ENCODE peak calls at places on chromosomes 4 and X, in four cellular contexts. V is tibial nerve, F is BJ, B is tibial artery. L is an unnamed sample.

GRCh38 chr4:145609494-145610427 is 9.4 kb upstream of the MMAA start:
- DNase-seq in V (peak; percentile 60), F (no peak), B (peak; percentile 64), L (no peak)

GRCh38 chrX:30795981-30796958 is 92.8 kb downstream of the TAB3 start:
- DNase-seq in V (no peak), F (no peak), B (no peak), L (no peak)

GRCh38 chr4:57374866-57375595 is 264.8 kb upstream of the IGFBP7 start:
- DNase-seq in V (no peak), F (no peak), B (no peak), L (no peak)

GRCh38 chr4:58061967-58062366 is 951.8 kb upstream of the IGFBP7 start:
- DNase-seq in V (no peak), F (no peak), B (no peak), L (no peak)

GRCh38 chr4:25345880-25346279 is 31.2 kb upstream of the ANAPC4 start:
- DNase-seq in V (no peak), F (no peak), B (no peak), L (no peak)

GRCh38 chrX:7603387-7603786 is 239.6 kb upstream of the VCX start:
- DNase-seq in V (no peak), F (no peak), B (no peak), L (no peak)

GRCh38 chrX:120213438-120214265 is 37.0 kb upstream of the ZBTB33 start:
- DNase-seq in V (no peak), F (peak; percentile 0), B (peak; percentile 21), L (no peak)

GRCh38 chrX:38220936-38221386 is 290 bp upstream of the SRPX start:
- DNase-seq in V (no peak), F (no peak), B (no peak), L (no peak)

GRCh38 chrX:139178980-139179379 is 351.6 kb upstream of the F9 start:
- DNase-seq in V (no peak), F (no peak), B (no peak), L (no peak)

GRCh38 chrX:136204571-136204970 is 46.6 kb downstream of the MAP7D3 start:
- DNase-seq in V (no peak), F (peak; percentile 51), B (no peak), L (no peak)

GRCh38 chrX:73562458-73562857 is 539 bp upstream of the CHIC1 start:
- DNase-seq in V (no peak), F (no peak), B (no peak), L (no peak)

GRCh38 chr4:39353478-39354177 is 12.5 kb downstream of the RFC1 start:
- DNase-seq in V (no peak), F (peak; percentile 11), B (no peak), L (no peak)

GRCh38 chrX:114071412-114071811 is 512.5 kb upstream of the HTR2C start:
- DNase-seq in V (no peak), F (no peak), B (no peak), L (no peak)

GRCh38 chr4:44914223-44914622 is 187.9 kb upstream of the GNPDA2 start:
- DNase-seq in V (no peak), F (no peak), B (no peak), L (no peak)

GRCh38 chr4:106409901-106410889 is 41.6 kb upstream of the GIMD1 start:
- DNase-seq in V (no peak), F (no peak), B (no peak), L (no peak)

GRCh38 chr4:56743550-56743949 is 62.5 kb upstream of the HOPX start:
- DNase-seq in V (no peak), F (no peak), B (no peak), L (no peak)

GRCh38 chr4:41178372-41179085 is 35.8 kb downstream of the APBB2 start:
- DNase-seq in V (no peak), F (no peak), B (no peak), L (no peak)

GRCh38 chr4:181006509-181007290 is 1236.5 kb upstream of the TENM3 start:
- DNase-seq in V (no peak), F (no peak), B (no peak), L (no peak)

GRCh38 chr4:26362745-26363439 is 42.1 kb downstream of the RBPJ start:
- DNase-seq in V (no peak), F (no peak), B (no peak), L (no peak)

GRCh38 chrX:42624524-42624923 is 153.4 kb downstream of the PPP1R2C start:
- DNase-seq in V (no peak), F (no peak), B (no peak), L (no peak)

GRCh38 chr4:168784786-168785461 is 225.1 kb downstream of the CBR4 start:
- DNase-seq in V (no peak), F (no peak), B (no peak), L (no peak)

GRCh38 chr4:38856046-38856445 is 571 bp downstream of the TLR6 start:
- DNase-seq in V (no peak), F (no peak), B (no peak), L (no peak)

DNA sequence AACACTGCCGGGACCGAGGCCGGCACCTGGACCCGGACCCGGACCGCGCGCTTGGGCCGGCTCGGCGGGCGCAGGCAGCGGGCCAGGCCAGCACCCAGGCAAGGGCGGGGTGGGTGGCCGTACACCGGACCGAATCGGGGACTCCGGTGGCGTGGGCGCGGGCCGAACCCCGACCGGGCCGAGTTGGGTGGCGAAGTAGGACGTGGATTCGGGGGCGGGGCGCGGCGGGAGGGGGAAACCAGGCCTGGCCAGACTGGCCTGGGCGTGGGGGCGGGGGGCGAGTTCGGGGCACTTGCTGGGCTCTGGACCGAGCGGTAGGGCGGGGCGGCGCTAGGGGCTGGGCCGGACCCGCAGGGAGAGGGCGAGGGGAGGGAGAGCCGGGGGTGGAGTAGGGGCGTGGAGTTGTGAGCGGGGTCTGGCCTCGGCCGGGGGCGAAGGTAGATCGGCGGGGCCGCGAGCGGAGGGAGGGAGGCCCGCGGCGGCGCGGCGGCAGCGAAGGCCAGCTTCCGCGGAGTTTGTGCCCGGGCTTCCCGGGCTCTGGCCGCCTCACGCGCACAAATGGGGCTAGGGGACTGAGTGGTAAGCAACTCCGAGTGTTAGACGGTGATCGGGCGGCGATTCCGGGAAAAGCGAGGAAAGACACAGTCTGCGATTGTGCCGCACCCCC is 1.8 kb upstream of the BCORL1 start:
- DNase-seq in V (peak; percentile 23), F (no peak), B (peak; percentile 51), L (no peak)
- H3K4me3 ChIP-seq in V (no peak overlapping the region), F (peak overlapping the region; percentile 48), B (no peak overlapping the region), L (peak overlapping the region; percentile 58)

GRCh38 chr4:54061873-54062272 is 2.5 kb downstream of the CHIC2 start:
- DNase-seq in V (no peak), F (no peak), B (no peak), L (no peak)

GRCh38 chr4:54063224-54063623 is 1.2 kb downstream of the CHIC2 start:
- DNase-seq in V (no peak), F (no peak), B (no peak), L (no peak)

GRCh38 chr4:54062392-54062791 is 2.0 kb downstream of the CHIC2 start:
- DNase-seq in V (no peak), F (no peak), B (no peak), L (no peak)

GRCh38 chr4:54063737-54064316 is 578 bp downstream of the CHIC2 start:
- DNase-seq in V (no peak), F (no peak), B (peak; percentile 41), L (peak; percentile 75)

DNA sequence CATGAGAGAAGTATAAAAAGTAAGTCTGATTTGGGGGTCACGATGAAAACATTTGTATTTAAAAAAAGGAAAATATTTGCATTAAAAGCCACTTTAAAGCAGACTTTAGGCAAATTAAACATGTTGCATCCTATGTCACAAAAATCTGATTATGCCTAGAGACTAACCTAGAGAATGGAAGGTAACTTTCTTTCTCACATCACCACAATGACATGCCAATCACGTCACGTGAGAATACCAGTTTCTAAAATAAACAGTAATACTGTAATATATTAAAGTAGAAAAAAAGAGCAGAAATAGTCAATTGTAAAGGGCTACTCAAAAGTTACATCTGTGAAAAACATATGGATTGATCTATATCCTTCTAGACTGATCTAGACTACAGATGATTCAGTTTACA is 3.3 kb downstream of the CHIC2 start:
- DNase-seq in V (no peak), F (no peak), B (no peak), L (no peak)
- H3K27me3 ChIP-seq in V (no peaks in the 10 kb centered on the region), F (no peaks in the 10 kb centered on the region), B (no peaks in the 10 kb centered on the region), L (no peaks in the 10 kb centered on the region)

GRCh38 chrX:39850209-39850608 is 247.5 kb downstream of the BCOR start:
- DNase-seq in V (no peak), F (no peak), B (no peak), L (no peak)
- H3K4me3 ChIP-seq in V (no peak overlapping the region), F (no peak overlapping the region), B (no peak overlapping the region), L (no peak overlapping the region)

GRCh38 chrX:72255864-72256263 is 17.0 kb upstream of the ERCC6L start:
- DNase-seq in V (no peak), F (no peak), B (no peak), L (no peak)
- H3K27me3 ChIP-seq in V (peaks cover 32% of the 10 kb centered on the region), F (no peaks in the 10 kb centered on the region), B (no peaks in the 10 kb centered on the region), L (no peaks in the 10 kb centered on the region)

GRCh38 chrX:84189125-84189524 is 1.1 kb upstream of the RPS6KA6 start:
- DNase-seq in V (no peak), F (no peak), B (no peak), L (no peak)

GRCh38 chrX:84186603-84187358 is 1.2 kb downstream of the RPS6KA6 start:
- DNase-seq in V (no peak), F (no peak), B (no peak), L (no peak)

GRCh38 chrX:84192006-84192405 is 4.0 kb upstream of the RPS6KA6 start:
- DNase-seq in V (no peak), F (no peak), B (no peak), L (no peak)

GRCh38 chrX:84187501-84188319 is at the start of gene RPS6KA6:
- DNase-seq in V (no peak), F (no peak), B (peak; percentile 31), L (no peak)

GRCh38 chrX:84188320-84188834 is 378 bp upstream of the RPS6KA6 start:
- DNase-seq in V (no peak), F (no peak), B (peak; percentile 37), L (no peak)
- H3K4me3 ChIP-seq in V (peak overlapping the region; percentile 65), F (peak overlapping the region; percentile 67), B (peak overlapping the region; percentile 76), L (peak overlapping the region; percentile 81)

L was measured in ascending aorta.